ENCODE peak calls at places on chromosomes 13 and 19, in four cellular contexts. A is A549, V is GM12878, Z is HepG2. E is an unnamed sample.

GRCh38 chr19:30842926-30843325 is 470.7 kb downstream of the ZNF536 start:
- DNase-seq in A (no peak), V (no peak), Z (no peak), E (no peak)

GRCh38 chr19:27794444-27795042 is 1418.4 kb downstream of the UQCRFS1 start:
- DNase-seq in A (no peak), V (no peak), Z (peak; percentile 16), E (peak; percentile 38)

GRCh38 chr19:50317115-50317514 is 12.1 kb downstream of the KCNC3 start:
- DNase-seq in A (no peak), V (no peak), Z (no peak), E (no peak)

GRCh38 chr19:21603431-21604153 is 98.2 kb downstream of the ZNF429 start:
- DNase-seq in A (no peak), V (no peak), Z (no peak), E (no peak)

GRCh38 chr13:20924758-20925394 is 22.3 kb upstream of the XPO4 start:
- DNase-seq in A (peak; percentile 10), V (no peak), Z (peak; percentile 82), E (peak; percentile 26)

GRCh38 chr13:95457294-95457693 is 95.2 kb upstream of the CLDN10 start:
- DNase-seq in A (no peak), V (peak; percentile 89), Z (no peak), E (no peak)

GRCh38 chr13:40550130-40550529 is 116.3 kb downstream of the FOXO1 start:
- DNase-seq in A (no peak), V (no peak), Z (peak; percentile 34), E (no peak)

GRCh38 chr13:28337196-28338045 is 157.5 kb downstream of the FLT1 start:
- DNase-seq in A (no peak), V (no peak), Z (no peak), E (no peak)

GRCh38 chr13:108525867-108526266 is 103.5 kb upstream of the MYO16 start:
- DNase-seq in A (no peak), V (no peak), Z (no peak), E (no peak)

GRCh38 chr19:49359851-49360845 is 2.1 kb downstream of the TEAD2 start:
- DNase-seq in A (no peak), V (no peak), Z (no peak), E (no peak)

GRCh38 chr13:109198585-109198984 is 569.2 kb downstream of the MYO16 start:
- DNase-seq in A (no peak), V (no peak), Z (no peak), E (no peak)

GRCh38 chr13:42532561-42533335 is 41.2 kb upstream of the TNFSF11 start:
- DNase-seq in A (no peak), V (peak; percentile 70), Z (no peak), E (no peak)

GRCh38 chr19:42424712-42425131 is 2.5 kb downstream of the LIPE start:
- DNase-seq in A (no peak), V (no peak), Z (peak; percentile 27), E (no peak)

GRCh38 chr13:114140131-114140908 is 7.9 kb upstream of the RASA3 start:
- DNase-seq in A (no peak), V (no peak), Z (no peak), E (no peak)

GRCh38 chr13:40776681-40777165 is 5.7 kb upstream of the MRPS31 start:
- DNase-seq in A (no peak), V (no peak), Z (no peak), E (peak; percentile 32)

GRCh38 chr19:41411682-41412265 is 14.2 kb downstream of the BCKDHA start:
- DNase-seq in A (no peak), V (no peak), Z (no peak), E (no peak)

GRCh38 chr13:112249644-112250610 is 126.2 kb upstream of the SPACA7 start:
- DNase-seq in A (no peak), V (no peak), Z (no peak), E (no peak)

GRCh38 chr13:37306778-37307544 is 201.5 kb upstream of the CSNK1A1L start:
- DNase-seq in A (no peak), V (no peak), Z (no peak), E (no peak)

GRCh38 chr13:107883561-107884175 is 331.7 kb downstream of the LIG4 start:
- DNase-seq in A (no peak), V (no peak), Z (no peak), E (peak; percentile 89)

GRCh38 chr13:46799139-46799538 is 2.2 kb upstream of the ESD start:
- DNase-seq in A (no peak), V (no peak), Z (peak; percentile 12), E (no peak)

GRCh38 chr19:6662692-6663091 is 7.3 kb downstream of the TNFSF14 start:
- DNase-seq in A (no peak), V (no peak), Z (no peak), E (no peak)

GRCh38 chr19:8569066-8569761 is 8.0 kb downstream of the MYO1F start:
- DNase-seq in A (peak; percentile 29), V (peak; percentile 63), Z (no peak), E (peak; percentile 80)

GRCh38 chr19:53333071-53333465 is 481 bp upstream of the ZNF845 start:
- DNase-seq in A (peak; percentile 14), V (no peak), Z (no peak), E (peak; percentile 4)

GRCh38 chr19:2763687-2764086 is 19.4 kb downstream of the SGTA start:
- DNase-seq in A (no peak), V (no peak), Z (no peak), E (no peak)

GRCh38 chr13:109312399-109312798 is 474.0 kb downstream of the IRS2 start:
- DNase-seq in A (no peak), V (no peak), Z (no peak), E (no peak)

GRCh38 chr19:39246951-39247669 is 1.5 kb downstream of the IFNL4 start:
- DNase-seq in A (no peak), V (no peak), Z (no peak), E (no peak)

GRCh38 chr13:112735791-112736190 is 46.0 kb downstream of the ATP11A start:
- DNase-seq in A (no peak), V (no peak), Z (no peak), E (no peak)

GRCh38 chr19:55632463-55632834 is 8.1 kb upstream of the ZNF784 start:
- DNase-seq in A (peak; percentile 80), V (peak; percentile 75), Z (peak; percentile 88), E (peak; percentile 54)

GRCh38 chr19:49687566-49688316 is 1.7 kb upstream of the ADM5 start:
- DNase-seq in A (no peak), V (no peak), Z (no peak), E (no peak)

GRCh38 chr19:4909172-4909896 is at the start of gene UHRF1:
- DNase-seq in A (no peak), V (no peak), Z (peak; percentile 58), E (peak; percentile 93)

GRCh38 chr13:101258071-101258470 is 158.2 kb downstream of the NALCN start:
- DNase-seq in A (peak; percentile 37), V (peak; percentile 66), Z (peak; percentile 9), E (no peak)
- TF ChIP-seq CHD4 in A (no peak), V (no peak), Z (no peak), E (no peak)

DNA sequence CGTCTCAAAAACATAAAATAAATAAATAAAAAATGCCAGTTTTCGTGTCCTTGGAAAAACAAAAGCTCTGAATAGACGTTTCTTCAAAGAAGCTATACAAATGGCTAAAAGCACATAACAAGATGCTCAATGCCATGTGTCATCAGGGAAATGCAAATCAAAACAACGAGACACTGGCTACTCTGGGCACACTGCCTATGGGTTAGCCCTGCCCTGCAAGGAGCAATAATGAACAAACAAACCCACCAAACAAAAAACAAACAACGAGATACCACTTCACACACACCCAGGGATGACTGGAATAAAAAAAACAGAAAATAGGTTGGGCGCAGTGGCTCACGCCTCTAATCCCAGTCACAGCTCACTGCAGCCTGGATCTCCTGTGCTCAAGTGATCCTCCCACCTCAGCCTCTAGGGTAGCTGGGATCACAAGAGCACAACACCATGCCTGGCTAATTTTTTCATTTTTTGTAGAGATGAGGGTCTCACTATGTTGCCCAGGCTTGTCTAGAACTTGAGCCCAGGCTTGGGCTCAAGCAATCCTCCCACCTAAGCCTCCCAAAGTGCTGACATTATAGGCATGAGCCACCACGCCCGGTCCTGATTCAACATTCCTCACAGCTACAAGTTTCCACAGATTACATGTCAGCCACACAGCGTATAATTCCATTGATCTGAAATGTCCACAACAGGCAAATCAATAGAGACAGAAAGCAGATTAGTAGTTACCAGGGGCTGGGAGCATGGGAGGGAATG is 15.5 kb upstream of the ISYNA1 start:
- DNase-seq in A (no peak), V (no peak), Z (no peak), E (no peak)
- TF ChIP-seq CHD4 in A (no peak), V (no peak), Z (no peak), E (no peak)

DNA sequence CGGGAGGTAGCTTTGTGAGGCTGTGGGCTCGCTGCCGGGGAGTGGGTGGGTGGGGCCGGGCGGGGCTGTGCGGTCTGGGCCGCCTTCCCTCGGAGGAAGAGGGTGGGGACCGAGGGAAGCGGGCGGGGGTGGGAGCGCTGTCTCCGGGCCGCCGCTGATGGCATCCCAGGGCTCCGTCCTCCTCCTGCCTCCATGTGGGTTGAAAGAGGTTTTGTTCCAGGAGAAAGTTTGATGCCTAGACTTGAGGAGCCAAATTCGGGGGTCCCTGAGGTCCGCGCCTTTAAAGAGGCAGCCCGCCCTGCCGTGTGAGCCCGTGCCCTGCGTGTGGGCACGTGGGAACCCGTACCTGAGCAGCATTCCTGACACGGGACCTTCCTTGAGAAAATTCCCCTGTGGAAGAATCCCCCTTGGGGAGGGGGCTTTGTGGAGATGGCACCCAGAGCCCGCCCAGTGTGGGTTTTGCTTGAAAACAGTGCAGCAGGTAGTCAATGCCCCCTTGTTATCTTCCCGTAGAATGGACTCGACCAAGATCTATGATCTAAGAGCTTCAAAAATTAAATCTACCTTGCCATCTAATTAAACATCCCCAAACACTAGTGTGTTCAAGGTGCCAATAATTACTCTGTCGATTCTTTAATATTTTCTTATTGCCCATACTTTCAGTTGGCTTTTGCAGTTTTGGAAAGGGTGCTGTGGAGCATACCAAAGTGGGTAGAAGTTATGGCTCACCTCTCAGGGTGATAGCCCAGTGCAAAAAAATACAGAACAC is 107.8 kb downstream of the RXFP2 start:
- DNase-seq in A (no peak), V (no peak), Z (no peak), E (peak; percentile 21)
- TF ChIP-seq CHD4 in A (no peak), V (no peak), Z (no peak), E (no peak)

DNA sequence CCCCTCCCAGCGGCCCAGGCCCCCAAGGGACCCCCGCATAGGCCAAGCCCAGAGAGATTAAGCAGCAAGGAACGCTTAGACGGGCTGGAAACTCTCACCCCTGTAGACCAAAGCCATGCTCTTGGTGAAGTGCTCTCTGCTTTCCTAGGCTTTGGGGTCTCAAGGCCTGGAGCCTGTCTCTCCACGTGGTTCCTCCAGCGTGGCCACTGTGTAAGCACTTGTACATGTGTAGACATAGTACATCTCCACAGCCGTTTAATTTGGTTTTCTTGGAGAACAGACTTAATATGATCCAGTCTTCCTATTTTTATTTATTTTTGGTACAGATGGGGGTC is 1.1 kb downstream of the NUDT19 start:
- DNase-seq in A (no peak), V (no peak), Z (no peak), E (no peak)
- TF ChIP-seq CHD4 in A (no peak), V (no peak), Z (no peak), E (no peak)

GRCh38 chr19:47615714-47616113 is 6.8 kb downstream of the BICRA start:
- DNase-seq in A (no peak), V (no peak), Z (no peak), E (no peak)
- TF ChIP-seq CHD4 in A (no peak), V (no peak), Z (no peak), E (no peak)

E was measured in K562.